ENCODE peak calls at places on chromosomes 16 and 17, in nine cellular contexts. S is putamen; U is activated CD4-positive, alpha-beta T cell treated with anti-CD3 and anti-CD28 coated beads for 48 hours; E is astrocyte of the hippocampus; L is heart left ventricle; D is right atrium auricular region; K is NCI-H748 treated with DMSO at 0.1 percent for 48 hours; A is tibial nerve; C is small intestine. N is an unnamed sample.
A peak's percentile ranks its signal among the peaks of the same experiment; 100 is the strongest.

GRCh38 chr16:53457670-53458069 is 23.4 kb downstream of the RBL2 start:
- DNase-seq in S (no peak), U (peak; percentile 72), E (no peak), L (no peak), D (no peak), K (no peak), A (no peak), C (peak; percentile 69), N (no peak)

GRCh38 chr17:57432507-57433277 is 176.4 kb downstream of the MSI2 start:
- DNase-seq in S (no peak), U (no peak), E (no peak), L (no peak), D (no peak), K (no peak), A (no peak), C (no peak), N (no peak)

GRCh38 chr17:47819475-47819874 is 2.1 kb downstream of the OSBPL7 start:
- DNase-seq in S (no peak), U (no peak), E (no peak), L (no peak), D (no peak), K (no peak), A (no peak), C (no peak), N (no peak)

GRCh38 chr17:4968166-4968915 is 724 bp upstream of the SPAG7 start:
- DNase-seq in S (no peak), U (peak; percentile 60), E (no peak), L (no peak), D (no peak), K (no peak), A (no peak), C (no peak), N (peak; percentile 39)

GRCh38 chr17:30905742-30906100 is 317 bp downstream of the TEFM start:
- DNase-seq in S (peak; percentile 3), U (peak; percentile 27), E (peak; percentile 24), L (no peak), D (no peak), K (no peak), A (no peak), C (no peak), N (no peak)

GRCh38 chr17:83160443-83161297 is 81.3 kb downstream of the METRNL start:
- DNase-seq in S (no peak), U (no peak), E (no peak), L (no peak), D (no peak), K (no peak), A (no peak), C (no peak), N (no peak)

GRCh38 chr17:7886227-7887037 is 2.2 kb upstream of the CHD3 start:
- DNase-seq in S (no peak), U (peak; percentile 67), E (peak; percentile 52), L (no peak), D (peak; percentile 61), K (peak; percentile 61), A (no peak), C (peak; percentile 38), N (no peak)

GRCh38 chr16:1363501-1364041 is 11.8 kb downstream of the GNPTG start:
- DNase-seq in S (no peak), U (peak; percentile 83), E (peak; percentile 66), L (no peak), D (no peak), K (peak; percentile 11), A (no peak), C (peak; percentile 68), N (no peak)

GRCh38 chr17:56347646-56348045 is 194.4 kb downstream of the ANKFN1 start:
- DNase-seq in S (no peak), U (no peak), E (no peak), L (no peak), D (no peak), K (no peak), A (no peak), C (no peak), N (no peak)

GRCh38 chr16:59773330-59773729 is 1039.2 kb upstream of the GOT2 start:
- DNase-seq in S (no peak), U (no peak), E (no peak), L (no peak), D (no peak), K (no peak), A (no peak), C (no peak), N (no peak)

GRCh38 chr16:57763290-57764005 is 27.9 kb downstream of the KATNB1 start:
- DNase-seq in S (no peak), U (no peak), E (no peak), L (no peak), D (no peak), K (no peak), A (no peak), C (no peak), N (no peak)

GRCh38 chr16:2372684-2373083 is 32.2 kb upstream of the ABCA3 start:
- DNase-seq in S (no peak), U (no peak), E (no peak), L (no peak), D (no peak), K (no peak), A (no peak), C (peak; percentile 90), N (no peak)

GRCh38 chr17:58316260-58316960 is 12.2 kb downstream of the TSPOAP1 start:
- DNase-seq in S (no peak), U (peak; percentile 2), E (no peak), L (no peak), D (no peak), K (no peak), A (no peak), C (no peak), N (no peak)

GRCh38 chr17:42436401-42436800 is 13.3 kb upstream of the CAVIN1 start:
- DNase-seq in S (no peak), U (no peak), E (peak; percentile 71), L (peak; percentile 68), D (peak; percentile 84), K (no peak), A (no peak), C (no peak), N (no peak)

GRCh38 chr16:66474750-66475199 is 47.7 kb downstream of the BEAN1 start:
- DNase-seq in S (no peak), U (peak; percentile 68), E (no peak), L (no peak), D (no peak), K (no peak), A (no peak), C (peak; percentile 59), N (no peak)

GRCh38 chr17:80544655-80545498 is at the start of gene RPTOR:
- DNase-seq in S (peak; percentile 93), U (peak; percentile 95), E (peak; percentile 96), L (peak; percentile 90), D (peak; percentile 89), K (peak; percentile 60), A (peak; percentile 70), C (peak; percentile 86), N (peak; percentile 82)

GRCh38 chr16:55900616-55901393 is 25.6 kb upstream of the CES5A start:
- DNase-seq in S (no peak), U (no peak), E (no peak), L (no peak), D (no peak), K (no peak), A (no peak), C (no peak), N (no peak)

N was measured in activated gamma-delta T cell.